ENCODE peak calls at places on chromosomes 4 and X, in four cellular contexts. D, E, S and G are unnamed samples.

GRCh38 chr4:181213562-181213961 is 1029.6 kb upstream of the TENM3 start:
- DNase-seq in S (no peak), E (no peak), D (no peak), G (no peak)

GRCh38 chr4:7055990-7056325 is 11.9 kb downstream of the GRPEL1 start:
- DNase-seq in D (no peak), S (no peak), E (no peak), G (no peak)

GRCh38 chrX:19549838-19550237 is 34.5 kb upstream of the MAP3K15 start:
- DNase-seq in E (no peak), D (no peak), S (no peak), G (no peak)

GRCh38 chr4:149823770-149824221 is 8.2 kb upstream of the IQCM start:
- DNase-seq in D (no peak), E (no peak), S (peak), G (no peak)

GRCh38 chr4:25439913-25440477 is 62.9 kb downstream of the ANAPC4 start:
- DNase-seq in D (peak), S (peak), E (peak), G (peak)

GRCh38 chr4:183602444-183603102 is 56.4 kb downstream of the RWDD4 start:
- DNase-seq in E (no peak), D (no peak), S (peak), G (no peak)

GRCh38 chr4:17029964-17030363 is 131.5 kb upstream of the LDB2 start:
- DNase-seq in E (no peak), D (no peak), S (no peak), G (no peak)

GRCh38 chrX:39766085-39766726 is 331.6 kb downstream of the BCOR start:
- DNase-seq in D (no peak), S (no peak), E (no peak), G (no peak)

GRCh38 chrX:22699591-22700091 is 300.1 kb upstream of the DDX53 start:
- DNase-seq in D (no peak), E (no peak), S (peak), G (peak)
- TF ChIP-seq POLR2AphosphoS5 in D (no peak), E (no peak), S (no peak), G (no peak)

GRCh38 chr4:151575646-151576045 is 166.7 kb downstream of the FHIP1A start:
- DNase-seq in S (no peak), E (no peak), D (no peak), G (no peak)

GRCh38 chr4:151576627-151577026 is 167.7 kb downstream of the FHIP1A start:
- DNase-seq in D (no peak), E (no peak), S (no peak), G (no peak)

GRCh38 chr4:151574968-151575367 is 166.0 kb downstream of the FHIP1A start:
- DNase-seq in S (no peak), E (no peak), D (no peak), G (no peak)

GRCh38 chr4:151573945-151574344 is 165.0 kb downstream of the FHIP1A start:
- DNase-seq in D (no peak), S (no peak), E (no peak), G (no peak)

GRCh38 chr4:151573474-151573873 is 164.5 kb downstream of the FHIP1A start:
- DNase-seq in D (no peak), S (no peak), E (no peak), G (no peak)
- H3K27ac ChIP-seq in D (no peak), S (no peak), E (no peak), G (no peak)

GRCh38 chrX:10098235-10098819 is 58.4 kb upstream of the CLCN4 start:
- DNase-seq in D (no peak), S (peak), E (no peak), G (no peak)
- H3K9ac ChIP-seq in D (no peak), S (no peak), E (no peak), G (no peak)

GRCh38 chr4:3827616-3828492 is 61.7 kb downstream of the ADRA2C start:
- DNase-seq in S (no peak), E (peak), D (peak), G (no peak)
- TF ChIP-seq POLR2AphosphoS5 in S (no peak), E (no peak), D (no peak), G (no peak)

GRCh38 chr4:40912455-40913055 is 162.8 kb downstream of the NSUN7 start:
- DNase-seq in D (no peak), E (no peak), S (no peak), G (no peak)

GRCh38 chr4:40909363-40909876 is 159.7 kb downstream of the NSUN7 start:
- DNase-seq in S (peak), E (no peak), D (peak), G (no peak)

GRCh38 chr4:40908297-40908696 is 158.5 kb downstream of the NSUN7 start:
- DNase-seq in E (no peak), D (no peak), S (no peak), G (no peak)

GRCh38 chr4:40910706-40911105 is 161.0 kb downstream of the NSUN7 start:
- DNase-seq in S (peak), D (no peak), E (no peak), G (no peak)

DNA sequence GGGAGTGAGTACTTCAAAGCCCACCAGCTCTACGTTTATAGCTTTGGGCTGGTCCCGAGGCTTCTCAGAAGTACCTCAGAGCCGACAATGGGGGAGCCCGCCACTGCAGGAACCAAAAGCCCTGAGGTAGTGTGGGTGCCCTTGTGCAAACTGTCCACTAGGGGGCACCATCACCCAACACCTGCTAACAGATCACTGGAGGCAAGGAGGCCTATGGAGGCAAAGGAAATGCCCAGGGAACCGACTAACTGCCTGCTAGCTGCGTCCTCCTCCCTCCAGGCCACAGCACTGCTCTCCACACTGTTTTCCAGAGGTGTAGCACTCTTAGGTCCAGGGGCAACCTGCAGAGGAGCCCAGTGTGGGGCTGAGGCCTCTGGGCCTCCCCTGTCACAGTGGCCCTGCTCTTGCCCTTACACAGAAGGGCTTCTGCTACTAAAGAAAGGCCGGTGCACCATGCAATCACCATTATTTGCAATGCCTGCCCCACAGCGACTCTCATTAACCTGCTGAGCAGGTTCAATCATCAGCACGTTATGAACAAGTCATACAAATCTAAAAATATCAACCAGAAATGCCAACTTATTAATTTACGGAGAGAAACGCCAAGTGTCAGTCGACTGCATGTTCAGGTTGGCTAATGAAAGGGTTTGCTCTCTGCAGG is 159.1 kb downstream of the NSUN7 start:
- DNase-seq in E (peak), D (peak), S (peak), G (no peak)
- H3K27ac ChIP-seq in E (no peak), D (peak), S (peak), G (peak)

GRCh38 chr4:108620933-108621905 is 843 bp downstream of the RPL34 start:
- DNase-seq in S (peak), E (no peak), D (no peak), G (no peak)

GRCh38 chr4:108622022-108622421 is 1.6 kb downstream of the RPL34 start:
- DNase-seq in S (no peak), D (no peak), E (no peak), G (no peak)

GRCh38 chr4:108622828-108623227 is 2.5 kb downstream of the RPL34 start:
- DNase-seq in D (no peak), S (no peak), E (no peak), G (no peak)

GRCh38 chr4:108620101-108620932 is at the start of gene RPL34:
- DNase-seq in D (peak), S (peak), E (peak), G (peak)

GRCh38 chr4:108619372-108620100 is 840 bp upstream of the RPL34 start:
- DNase-seq in D (no peak), E (no peak), S (no peak), G (no peak)
- H3K9ac ChIP-seq in D (no peak), E (peak), S (no peak), G (peak)

GRCh38 chr4:164956766-164957643 is 20.5 kb downstream of the TRIM61 start:
- DNase-seq in S (peak), E (no peak), D (peak), G (no peak)
- TF ChIP-seq POLR2AphosphoS5 in S (no peak), E (no peak), D (peak), G (peak)

DNA sequence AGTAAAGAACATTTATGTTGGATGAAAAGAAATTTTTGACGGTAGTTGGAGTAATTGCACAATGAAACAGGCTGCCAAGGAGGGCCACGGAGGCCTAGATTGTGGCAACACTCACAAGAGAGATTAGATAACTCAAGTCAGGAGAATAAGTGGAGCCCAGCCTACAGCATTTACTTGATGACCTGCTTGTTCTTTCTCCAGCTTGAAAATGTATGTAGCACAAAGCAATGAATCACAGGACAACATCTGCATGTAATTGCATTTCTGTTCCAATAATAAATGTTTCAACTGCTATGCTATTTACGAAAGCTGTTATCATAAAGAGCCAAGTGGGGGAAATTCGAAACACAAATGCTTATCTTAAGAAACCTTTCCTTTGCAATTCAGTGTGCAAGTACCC is 221.2 kb upstream of the MID1 start:
- DNase-seq in E (no peak), S (no peak), D (no peak), G (no peak)
- H3K27ac ChIP-seq in E (no peak), S (no peak), D (no peak), G (no peak)

GRCh38 chr4:112288455-112288854 is 2.8 kb upstream of the TIFA start:
- DNase-seq in D (no peak), E (no peak), S (no peak), G (no peak)
- H3K9ac ChIP-seq in D (no peak), E (no peak), S (no peak), G (peak)

GRCh38 chr4:118939169-118939779 is 50.6 kb downstream of the SYNPO2 start:
- DNase-seq in S (no peak), D (no peak), E (no peak), G (no peak)
- TF ChIP-seq POLR2AphosphoS5 in S (no peak), D (no peak), E (no peak), G (no peak)